ENCODE peak calls at places on chromosomes 2 and 18, in seven cellular contexts. J, B, U, T, G, M and Z are unnamed samples.

GRCh38 chr2:68167186-68167585 is 9.5 kb downstream of the PNO1 start:
- DNase-seq in J (no peak), B (no peak), U (no peak), T (no peak), G (no peak), M (no peak), Z (no peak)

GRCh38 chr2:203740741-203741363 is 34.4 kb downstream of the CD28 start:
- DNase-seq in J (no peak), B (no peak), U (no peak), T (no peak), G (no peak), M (no peak), Z (no peak)

GRCh38 chr2:129645335-129645734 is 334.1 kb upstream of the RAB6C start:
- DNase-seq in J (no peak), B (no peak), U (no peak), T (no peak), G (no peak), M (no peak), Z (no peak)

GRCh38 chr2:238238766-238239551 is 879 bp downstream of the HES6 start:
- DNase-seq in J (no peak), B (peak; percentile 70), U (no peak), T (peak; percentile 38), G (peak; percentile 38), M (peak; percentile 16), Z (peak; percentile 65)

GRCh38 chr2:230738391-230738811 is 25.8 kb downstream of the CAB39 start:
- DNase-seq in J (no peak), B (no peak), U (no peak), T (peak; percentile 35), G (no peak), M (no peak), Z (no peak)

GRCh38 chr2:168457177-168457905 is 1.3 kb downstream of the CERS6 start:
- DNase-seq in J (no peak), B (peak; percentile 37), U (no peak), T (no peak), G (peak; percentile 52), M (no peak), Z (no peak)

GRCh38 chr2:224334083-224334482 is 67.8 kb downstream of the FAM124B start:
- DNase-seq in J (no peak), B (no peak), U (no peak), T (no peak), G (no peak), M (no peak), Z (no peak)

GRCh38 chr2:67255933-67256615 is 141.1 kb upstream of the ETAA1 start:
- DNase-seq in J (no peak), B (no peak), U (no peak), T (peak; percentile 31), G (no peak), M (no peak), Z (no peak)

GRCh38 chr18:58208207-58208944 is 164.3 kb downstream of the NEDD4L start:
- DNase-seq in J (no peak), B (peak; percentile 70), U (no peak), T (no peak), G (no peak), M (no peak), Z (no peak)

GRCh38 chr2:171390941-171391516 is 42.8 kb downstream of the METTL8 start:
- DNase-seq in J (no peak), B (no peak), U (no peak), T (no peak), G (no peak), M (no peak), Z (no peak)

GRCh38 chr2:230864122-230864604 is 579 bp upstream of the ITM2C start:
- DNase-seq in J (no peak), B (no peak), U (no peak), T (no peak), G (no peak), M (no peak), Z (no peak)

GRCh38 chr2:152336854-152337510 is 2.0 kb downstream of the FMNL2 start:
- DNase-seq in J (no peak), B (peak; percentile 77), U (peak; percentile 75), T (no peak), G (no peak), M (no peak), Z (peak; percentile 48)

GRCh38 chr2:135052042-135052876 is at the start of gene RAB3GAP1:
- DNase-seq in J (peak; percentile 39), B (peak; percentile 94), U (peak; percentile 76), T (peak; percentile 64), G (peak; percentile 89), M (peak; percentile 89), Z (peak; percentile 68)

GRCh38 chr2:10787176-10787968 is 25.2 kb downstream of the PDIA6 start:
- DNase-seq in J (no peak), B (no peak), U (no peak), T (no peak), G (peak; percentile 30), M (peak; percentile 28), Z (peak; percentile 67)

GRCh38 chr2:136104977-136105376 is 13.0 kb downstream of the CXCR4 start:
- DNase-seq in J (no peak), B (no peak), U (no peak), T (no peak), G (no peak), M (no peak), Z (no peak)

GRCh38 chr2:199404841-199405240 is 52.9 kb downstream of the SATB2 start:
- DNase-seq in J (no peak), B (no peak), U (no peak), T (peak; percentile 23), G (no peak), M (no peak), Z (no peak)

GRCh38 chr2:238638982-238639341 is 208.9 kb upstream of the TWIST2 start:
- DNase-seq in J (no peak), B (no peak), U (no peak), T (no peak), G (no peak), M (no peak), Z (no peak)

GRCh38 chr2:103139628-103140268 is 377.9 kb downstream of the TMEM182 start:
- DNase-seq in J (no peak), B (no peak), U (no peak), T (peak; percentile 10), G (no peak), M (no peak), Z (no peak)

GRCh38 chr2:144943986-144944385 is 424.1 kb upstream of the ZEB2 start:
- DNase-seq in J (no peak), B (no peak), U (no peak), T (no peak), G (no peak), M (no peak), Z (no peak)

GRCh38 chr2:162243305-162243693 is at the start of gene FAP:
- DNase-seq in J (no peak), B (peak; percentile 13), U (no peak), T (no peak), G (no peak), M (no peak), Z (no peak)

GRCh38 chr2:217698691-217699090 is 304.1 kb downstream of the TNS1 start:
- DNase-seq in J (no peak), B (no peak), U (no peak), T (no peak), G (no peak), M (no peak), Z (no peak)

GRCh38 chr2:215950009-215950408 is 63.3 kb downstream of the MREG start:
- DNase-seq in J (no peak), B (peak; percentile 74), U (no peak), T (no peak), G (peak; percentile 69), M (no peak), Z (no peak)

GRCh38 chr18:39799010-39799409 is 2156.0 kb upstream of the PIK3C3 start:
- DNase-seq in J (no peak), B (peak; percentile 55), U (no peak), T (peak; percentile 76), G (no peak), M (no peak), Z (no peak)

GRCh38 chr18:74346206-74346605 is 30.6 kb downstream of the C18orf63 start:
- DNase-seq in J (no peak), B (no peak), U (no peak), T (no peak), G (no peak), M (no peak), Z (no peak)

GRCh38 chr2:134120718-134121630 is 132.9 kb upstream of the MGAT5 start:
- DNase-seq in J (peak; percentile 33), B (peak; percentile 86), U (peak; percentile 62), T (no peak), G (peak; percentile 71), M (peak; percentile 54), Z (peak; percentile 58)

GRCh38 chr18:37525302-37525585 is 40.4 kb downstream of the CELF4 start:
- DNase-seq in J (no peak), B (no peak), U (no peak), T (no peak), G (no peak), M (no peak), Z (no peak)

GRCh38 chr2:101026923-101027469 is 24.9 kb downstream of the RPL31 start:
- DNase-seq in J (no peak), B (no peak), U (no peak), T (no peak), G (no peak), M (no peak), Z (no peak)

GRCh38 chr2:215736653-215737290 is 276.6 kb downstream of the MREG start:
- DNase-seq in J (no peak), B (peak; percentile 16), U (no peak), T (no peak), G (no peak), M (no peak), Z (no peak)

GRCh38 chr18:57427429-57428181 is 7.6 kb upstream of the ONECUT2 start:
- DNase-seq in J (no peak), B (peak; percentile 55), U (no peak), T (no peak), G (no peak), M (no peak), Z (peak; percentile 72)

GRCh38 chr2:183242937-183243336 is 118.7 kb downstream of the NUP35 start:
- DNase-seq in J (no peak), B (no peak), U (peak; percentile 22), T (no peak), G (no peak), M (no peak), Z (no peak)

GRCh38 chr2:177740718-177741117 is 331.9 kb downstream of the PDE11A start:
- DNase-seq in J (no peak), B (peak; percentile 36), U (no peak), T (no peak), G (no peak), M (no peak), Z (no peak)

GRCh38 chr2:166314022-166314759 is 61.6 kb downstream of the SCN9A start:
- DNase-seq in J (no peak), B (no peak), U (no peak), T (no peak), G (no peak), M (no peak), Z (no peak)

GRCh38 chr2:128552141-128552805 is 233.6 kb upstream of the HS6ST1 start:
- DNase-seq in J (no peak), B (no peak), U (no peak), T (no peak), G (no peak), M (no peak), Z (no peak)

GRCh38 chr18:46672062-46672970 is 15.3 kb upstream of the LOXHD1 start:
- DNase-seq in J (no peak), B (no peak), U (no peak), T (no peak), G (peak; percentile 72), M (no peak), Z (no peak)

GRCh38 chr2:188600536-188601210 is 309.0 kb downstream of the GULP1 start:
- DNase-seq in J (no peak), B (no peak), U (no peak), T (no peak), G (no peak), M (no peak), Z (no peak)